ENCODE peak calls at places on chromosomes 4 and X, in seven cellular contexts. Q is PC-3, S is fibroblast of lung, O is OCI-LY7, G is GM23338, J is IMR-90, Y is lower lobe of right lung. V is an unnamed sample. For H3K36me3, the result is how much of the 10 kb centered on the place peaks cover.

GRCh38 chrX:71543316-71543715 is 10.4 kb downstream of the OGT start:
- DNase-seq in O (no peak), Q (peak), J (peak), Y (no peak), S (no peak), G (no peak), V (no peak)

GRCh38 chrX:43971966-43972961 is 926 bp downstream of the NDP start:
- DNase-seq in Y (no peak), G (no peak), O (no peak), J (peak), S (peak), Q (peak), V (no peak)

GRCh38 chr4:10643600-10644425 is 40.8 kb downstream of the CLNK start:
- DNase-seq in Y (no peak), Q (peak), O (no peak), G (peak), J (peak), S (no peak), V (no peak)

GRCh38 chr4:48372272-48372671 is 30.9 kb downstream of the SLAIN2 start:
- DNase-seq in Q (no peak), O (no peak), Y (no peak), S (no peak), J (no peak), G (no peak), V (no peak)

GRCh38 chr4:6290769-6291547 is 21.3 kb downstream of the WFS1 start:
- DNase-seq in J (no peak), S (no peak), O (no peak), G (peak), Y (peak), Q (no peak), V (no peak)

GRCh38 chr4:109655396-109655795 is 47.8 kb downstream of the CASP6 start:
- DNase-seq in J (no peak), O (no peak), Y (no peak), G (no peak), S (no peak), Q (no peak), V (no peak)

GRCh38 chr4:184344899-184345572 is 127.4 kb upstream of the ENPP6 start:
- DNase-seq in Y (no peak), O (no peak), S (no peak), G (no peak), Q (no peak), J (no peak), V (no peak)

GRCh38 chr4:1211371-1211770 is 37.6 kb downstream of the CTBP1 start:
- DNase-seq in J (no peak), O (no peak), Q (no peak), S (no peak), Y (peak), G (no peak), V (peak)

GRCh38 chrX:15468036-15468435 is 25.1 kb downstream of the PIR start:
- DNase-seq in G (peak), O (peak), S (peak), J (peak), Q (peak), Y (no peak), V (no peak)

GRCh38 chrX:129530410-129530809 is 7.1 kb upstream of the SMARCA1 start:
- DNase-seq in O (no peak), Q (no peak), Y (no peak), G (no peak), J (no peak), S (no peak), V (no peak)

GRCh38 chr4:11230888-11231287 is 197.8 kb downstream of the HS3ST1 start:
- DNase-seq in Q (no peak), Y (no peak), J (no peak), G (peak), S (no peak), O (no peak), V (no peak)

GRCh38 chr4:138734746-138735145 is 280.8 kb upstream of the NOCT start:
- DNase-seq in Q (no peak), S (peak), Y (no peak), O (no peak), J (peak), G (no peak), V (no peak)

GRCh38 chr4:147136308-147136707 is 190.6 kb upstream of the TTC29 start:
- DNase-seq in O (no peak), G (no peak), Q (no peak), Y (no peak), J (peak), S (peak), V (no peak)

GRCh38 chr4:177220376-177220775 is 89.3 kb upstream of the NEIL3 start:
- DNase-seq in Y (no peak), Q (peak), O (no peak), J (peak), S (peak), G (no peak), V (no peak)

GRCh38 chr4:56276547-56276946 is 110.7 kb downstream of the AASDH start:
- DNase-seq in Q (no peak), Y (no peak), S (no peak), G (no peak), J (peak), O (no peak), V (no peak)

GRCh38 chr4:55758570-55758969 is 61.0 kb upstream of the EXOC1L start:
- DNase-seq in Q (no peak), G (no peak), O (no peak), J (no peak), S (no peak), Y (no peak), V (no peak)

GRCh38 chrX:38678217-38678616 is 116.9 kb downstream of the TSPAN7 start:
- DNase-seq in J (no peak), G (no peak), Q (no peak), O (no peak), S (no peak), Y (no peak), V (no peak)

GRCh38 chr4:75542824-75543223 is 13.0 kb upstream of the ODAPH start:
- DNase-seq in S (peak), J (peak), Y (no peak), G (no peak), Q (peak), O (no peak), V (no peak)

GRCh38 chr4:101981756-101982155 is 191.2 kb downstream of the BANK1 start:
- DNase-seq in S (no peak), Q (peak), Y (no peak), J (no peak), G (peak), O (no peak), V (no peak)

GRCh38 chr4:155745984-155746383 is 12.8 kb upstream of the GUCY1B1 start:
- DNase-seq in O (no peak), Y (no peak), J (peak), G (no peak), Q (peak), S (peak), V (no peak)

GRCh38 chrX:70001269-70001668 is 48.5 kb downstream of the AWAT2 start:
- DNase-seq in Q (no peak), J (no peak), Y (no peak), S (no peak), O (no peak), G (no peak), V (no peak)

GRCh38 chr4:189200346-189200745 is 740.3 kb upstream of the FRG1 start:
- DNase-seq in G (no peak), Y (no peak), O (no peak), J (no peak), Q (no peak), S (peak), V (no peak)

GRCh38 chr4:158496030-158496741 is 25.5 kb upstream of the RXFP1 start:
- DNase-seq in O (peak), G (peak), Y (peak), S (no peak), Q (peak), J (no peak), V (no peak)

DNA sequence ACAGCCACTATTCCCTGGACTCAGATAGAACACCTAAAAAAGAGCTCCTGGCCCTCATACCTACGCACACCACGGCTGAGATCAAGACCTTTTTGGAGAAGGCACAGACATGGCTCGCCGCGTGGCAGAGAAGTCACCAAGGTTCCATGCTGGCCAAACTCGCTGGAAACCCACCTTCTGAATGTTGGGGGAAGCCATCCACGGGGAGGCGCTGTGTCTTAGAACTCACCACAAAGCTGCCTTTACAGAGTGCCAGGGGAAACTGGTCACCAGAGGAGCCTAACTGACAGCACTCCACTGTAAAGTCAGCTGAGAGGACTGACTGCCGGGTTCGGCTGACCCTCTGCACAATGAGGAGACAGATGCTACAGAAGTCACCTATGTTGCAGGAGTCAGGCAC is 97.9 kb downstream of the NEUROG2 start:
- DNase-seq in Y (no peak), O (no peak), S (no peak), J (no peak), G (peak), Q (no peak), V (no peak)
- TF ChIP-seq CTCF in Y (no peak), O (peak), S (no peak), J (no peak), G (peak), Q (no peak), V (no peak)

GRCh38 chr4:3226467-3226866 is 22.5 kb upstream of the MSANTD1 start:
- DNase-seq in Y (peak), G (no peak), Q (no peak), J (no peak), S (no peak), O (no peak), V (peak)
- H3K36me3 ChIP-seq in Y (half or more), G (under half), Q (under half), J (half or more), S (under half), O (half or more), V (under half)

GRCh38 chr4:141570290-141570689 is 66.1 kb upstream of the IL15 start:
- DNase-seq in Q (no peak), G (no peak), Y (no peak), O (no peak), J (no peak), S (no peak), V (no peak)
- TF ChIP-seq CTCF in Q (no peak), G (no peak), Y (no peak), O (no peak), J (no peak), S (no peak), V (no peak)

GRCh38 chr4:84799318-84799717 is 167.2 kb downstream of the WDFY3 start:
- DNase-seq in Q (peak), G (no peak), Y (no peak), S (no peak), O (no peak), J (peak), V (no peak)
- H3K36me3 ChIP-seq in Q (under half), G (under half), Y (half or more), S (under half), O (under half), J (under half), V (half or more)